ENCODE peak calls at places on chromosomes 3 and 15, in nine cellular contexts. O is endothelial cell; S is progenitor cell of endocrine pancreas; E is activated gamma-delta T cell treated with anti-CD3 and anti-CD28 coated beads, Interleukin-2, amount 50 U/mL, for 16 hours; L is activated T-cell treated with anti-CD3 and anti-CD28 coated beads, Interleukin-2, amount 50 U/mL, for 1 hour; T is retinal pigment epithelial cell; P is activated CD4-positive, alpha-beta T cell treated with anti-CD3 and anti-CD28 coated beads, Interleukin-2, amount 50 U/mL, for 1 hour; X is stimulated activated CD4-positive, alpha-beta T cell treated with anti-CD3 and anti-CD28 coated beads, TNF-alpha, amount 100 ng/mL, for 1 hour; H is EL. G is an unnamed sample.

GRCh38 chr3:139564290-139564861 is 24.8 kb upstream of the RBP1 start:
- DNase-seq in O (peak), S (no peak), E (no peak), L (no peak), T (no peak), P (no peak), X (no peak), H (no peak), G (no peak)

GRCh38 chr15:38996111-38996541 is 431.5 kb upstream of the RASGRP1 start:
- DNase-seq in O (no peak), S (no peak), E (no peak), L (no peak), T (peak), P (no peak), X (no peak), H (peak), G (no peak)

GRCh38 chr15:90959894-90960293 is 5.2 kb downstream of the RCCD1 start:
- DNase-seq in O (no peak), S (no peak), E (no peak), L (no peak), T (peak), P (no peak), X (no peak), H (no peak), G (no peak)

GRCh38 chr3:183369626-183370025 is 58.8 kb downstream of the MCF2L2 start:
- DNase-seq in O (no peak), S (no peak), E (no peak), L (no peak), T (no peak), P (no peak), X (no peak), H (no peak), G (no peak)

GRCh38 chr3:10449436-10449835 is 56.0 kb downstream of the ATP2B2 start:
- DNase-seq in O (no peak), S (no peak), E (no peak), L (no peak), T (no peak), P (no peak), X (no peak), H (no peak), G (no peak)

GRCh38 chr3:181727122-181728036 is 15.7 kb downstream of the SOX2 start:
- DNase-seq in O (peak), S (no peak), E (no peak), L (no peak), T (no peak), P (no peak), X (no peak), H (no peak), G (no peak)

GRCh38 chr3:39267631-39268553 is 11.9 kb downstream of the CX3CR1 start:
- DNase-seq in O (no peak), S (no peak), E (peak), L (peak), T (no peak), P (peak), X (peak), H (no peak), G (peak)

GRCh38 chr3:110858549-110858948 is 213.1 kb upstream of the NECTIN3 start:
- DNase-seq in O (no peak), S (no peak), E (no peak), L (no peak), T (peak), P (no peak), X (no peak), H (no peak), G (no peak)

GRCh38 chr3:160435747-160436146 is 13.8 kb downstream of the TRIM59 start:
- DNase-seq in O (no peak), S (no peak), E (no peak), L (no peak), T (no peak), P (no peak), X (no peak), H (no peak), G (no peak)

GRCh38 chr3:52055537-52056351 is 627 bp downstream of the DUSP7 start:
- DNase-seq in O (peak), S (peak), E (peak), L (peak), T (no peak), P (peak), X (no peak), H (peak), G (peak)

GRCh38 chr15:74957301-74958035 is 896 bp upstream of the RPP25 start:
- DNase-seq in O (peak), S (no peak), E (no peak), L (no peak), T (no peak), P (no peak), X (no peak), H (peak), G (no peak)

GRCh38 chr3:129618901-129619671 is 12.6 kb upstream of the PLXND1 start:
- DNase-seq in O (no peak), S (no peak), E (no peak), L (no peak), T (no peak), P (no peak), X (no peak), H (no peak), G (no peak)

GRCh38 chr15:86121568-86121967 is 41.9 kb downstream of the AGBL1 start:
- DNase-seq in O (no peak), S (no peak), E (no peak), L (no peak), T (no peak), P (no peak), X (no peak), H (no peak), G (no peak)

GRCh38 chr3:39183231-39184080 is 8.9 kb downstream of the XIRP1 start:
- DNase-seq in O (no peak), S (no peak), E (no peak), L (no peak), T (no peak), P (no peak), X (no peak), H (no peak), G (no peak)

GRCh38 chr3:77171026-77171425 is 131.1 kb downstream of the ROBO2 start:
- DNase-seq in O (no peak), S (no peak), E (no peak), L (no peak), T (no peak), P (no peak), X (no peak), H (no peak), G (no peak)

GRCh38 chr3:45082139-45082538 is 56.0 kb downstream of the CLEC3B start:
- DNase-seq in O (no peak), S (no peak), E (no peak), L (no peak), T (no peak), P (no peak), X (no peak), H (peak), G (no peak)

GRCh38 chr15:91864669-91865068 is 11.2 kb downstream of the SLCO3A1 start:
- DNase-seq in O (no peak), S (no peak), E (no peak), L (no peak), T (no peak), P (no peak), X (no peak), H (no peak), G (no peak)

GRCh38 chr3:159619341-159619885 is 369.2 kb upstream of the IL12A start:
- DNase-seq in O (no peak), S (no peak), E (no peak), L (no peak), T (no peak), P (no peak), X (no peak), H (peak), G (no peak)

GRCh38 chr3:158950131-158950901 is 148.5 kb downstream of the MFSD1 start:
- DNase-seq in O (no peak), S (no peak), E (no peak), L (no peak), T (no peak), P (no peak), X (no peak), H (no peak), G (no peak)

GRCh38 chr3:23272820-23273219 is 69.7 kb downstream of the UBE2E2 start:
- DNase-seq in O (no peak), S (no peak), E (no peak), L (no peak), T (no peak), P (no peak), X (no peak), H (no peak), G (no peak)

GRCh38 chr3:115698851-115699535 is 75.7 kb downstream of the GAP43 start:
- DNase-seq in O (no peak), S (no peak), E (no peak), L (no peak), T (no peak), P (no peak), X (no peak), H (no peak), G (no peak)

GRCh38 chr15:54640874-54641273 is 555.9 kb downstream of the RSL24D1 start:
- DNase-seq in O (no peak), S (no peak), E (no peak), L (no peak), T (no peak), P (no peak), X (no peak), H (no peak), G (no peak)

GRCh38 chr3:151631946-151632345 is 101.8 kb upstream of the AADACL2 start:
- DNase-seq in O (no peak), S (no peak), E (no peak), L (no peak), T (no peak), P (no peak), X (no peak), H (no peak), G (no peak)

GRCh38 chr15:78149805-78150751 is 916 bp downstream of the IDH3A start:
- DNase-seq in O (no peak), S (no peak), E (no peak), L (no peak), T (no peak), P (no peak), X (no peak), H (peak), G (no peak)

GRCh38 chr3:111081008-111081545 is 9.5 kb downstream of the NECTIN3 start:
- DNase-seq in O (no peak), S (no peak), E (no peak), L (no peak), T (no peak), P (no peak), X (no peak), H (peak), G (no peak)

GRCh38 chr15:58980351-58980939 is 7.0 kb upstream of the RNF111 start:
- DNase-seq in O (no peak), S (no peak), E (no peak), L (no peak), T (peak), P (no peak), X (no peak), H (peak), G (no peak)

GRCh38 chr15:36133686-36134085 is 445.7 kb upstream of the CDIN1 start:
- DNase-seq in O (no peak), S (no peak), E (no peak), L (no peak), T (no peak), P (no peak), X (no peak), H (no peak), G (no peak)

GRCh38 chr3:115156255-115156654 is 9.2 kb upstream of the ZBTB20 start:
- DNase-seq in O (no peak), S (no peak), E (no peak), L (no peak), T (no peak), P (no peak), X (no peak), H (no peak), G (no peak)

GRCh38 chr3:171838218-171838720 is 4.9 kb upstream of the TMEM212 start:
- DNase-seq in O (peak), S (no peak), E (no peak), L (no peak), T (no peak), P (no peak), X (no peak), H (peak), G (no peak)

GRCh38 chr3:43481325-43481860 is 140.4 kb downstream of the ANO10 start:
- DNase-seq in O (no peak), S (no peak), E (no peak), L (no peak), T (no peak), P (no peak), X (no peak), H (no peak), G (no peak)

GRCh38 chr3:193049901-193050300 is 132.2 kb upstream of the MB21D2 start:
- DNase-seq in O (no peak), S (no peak), E (no peak), L (no peak), T (no peak), P (no peak), X (no peak), H (no peak), G (no peak)